ENCODE peak calls at places on chromosomes 4 and X, in ten cellular contexts. Z is NCI-H1694; I is GM19239; P is stimulated activated CD8-positive, alpha-beta memory T cell treated with anti-CD3 and anti-CD28 coated beads, Interleukin-4, amount 100 ng/mL, for 1 hour; A is MM.1S; G is body of pancreas; T is dorsolateral prefrontal cortex; Y is osteocyte; E is NCI-H1105 treated with DMSO at 0.1 percent for 48 hours; V is stimulated activated CD4-positive, alpha-beta T cell treated with anti-CD3 and anti-CD28 coated beads, TNF-alpha, amount 100 ng/mL, for 1 hour. N is an unnamed sample.

GRCh38 chr4:78477276-78477675 is 74.3 kb upstream of the ANXA3 start:
- DNase-seq in G (no peak), T (no peak), P (no peak), E (no peak), Z (no peak), I (no peak), V (no peak), Y (no peak), A (no peak), N (no peak)

GRCh38 chr4:87009095-87009648 is 74.4 kb downstream of the AFF1 start:
- DNase-seq in I (no peak), T (no peak), G (no peak), E (no peak), A (no peak), P (no peak), V (no peak), Y (no peak), Z (no peak), N (no peak)

GRCh38 chrX:145405012-145405411 is 157.7 kb downstream of the SPANXN1 start:
- DNase-seq in A (peak), T (no peak), P (no peak), G (peak), V (no peak), E (peak), Z (peak), Y (no peak), I (peak), N (no peak)

GRCh38 chr4:96003941-96004340 is 164.0 kb downstream of the PDHA2 start:
- DNase-seq in V (no peak), I (no peak), G (no peak), E (no peak), A (no peak), P (no peak), Z (no peak), T (no peak), Y (no peak), N (no peak)

GRCh38 chr4:337932-338758 is 531 bp downstream of the ZNF141 start:
- DNase-seq in I (no peak), P (no peak), V (no peak), G (no peak), Z (no peak), E (no peak), Y (peak), T (peak), A (no peak), N (no peak)

GRCh38 chrX:151153086-151153485 is 23.3 kb upstream of the GPR50 start:
- DNase-seq in G (no peak), V (no peak), T (peak), Z (no peak), Y (no peak), A (no peak), P (no peak), E (peak), I (no peak), N (no peak)

GRCh38 chr4:109298279-109299010 is 4.0 kb downstream of the COL25A1 start:
- DNase-seq in G (no peak), V (no peak), Y (no peak), E (peak), A (peak), P (no peak), I (no peak), T (no peak), Z (no peak), N (no peak)

GRCh38 chr4:122621010-122621616 is at the start of gene IL21:
- DNase-seq in T (no peak), I (no peak), E (no peak), G (no peak), Y (no peak), V (no peak), P (no peak), Z (no peak), A (no peak), N (no peak)